ENCODE peak calls at places on chromosomes 12 and 14, in nine cellular contexts. R is NCI-H82; S is tibial nerve; J is SIG-M5; I is LHCN-M2; U is stimulated activated CD4-positive, alpha-beta T cell treated with anti-CD3 and anti-CD28 coated beads, Interleukin-2, amount 100 ng/mL, for 48 hours; V is stimulated activated CD8-positive, alpha-beta memory T cell treated with anti-CD3 and anti-CD28 coated beads, Interleukin-2, amount 100 ng/mL, for 48 hours; X is T-cell; K is memory B cell. C is an unnamed sample.

GRCh38 chr12:123271182-123271491 is 519 bp downstream of the CDK2AP1 start:
- DNase-seq in V (peak), K (peak), R (peak), S (peak), J (no peak), U (peak), X (peak), I (peak), C (peak)

GRCh38 chr12:50387972-50388478 is 8.4 kb downstream of the FAM186A start:
- DNase-seq in I (no peak), R (no peak), S (no peak), V (no peak), K (no peak), U (no peak), J (no peak), X (no peak), C (no peak)

GRCh38 chr12:15856097-15856982 is 25.8 kb upstream of the STRAP start:
- DNase-seq in I (peak), R (peak), S (peak), X (no peak), J (no peak), K (peak), U (peak), V (no peak), C (peak)

GRCh38 chr14:83706555-83706954 is 1823.4 kb upstream of the FLRT2 start:
- DNase-seq in I (peak), X (no peak), S (no peak), V (no peak), U (no peak), K (no peak), R (peak), J (no peak), C (no peak)

GRCh38 chr14:32073537-32074189 is 3.4 kb upstream of the ARHGAP5 start:
- DNase-seq in R (peak), X (peak), V (peak), S (peak), U (peak), I (peak), J (no peak), K (peak), C (no peak)

GRCh38 chr14:71686677-71687076 is 245.6 kb upstream of the RGS6 start:
- DNase-seq in R (no peak), J (no peak), S (peak), X (no peak), V (no peak), U (no peak), I (no peak), K (no peak), C (no peak)

GRCh38 chr12:113470871-113471618 is 626 bp downstream of the LHX5 start:
- DNase-seq in I (no peak), R (no peak), S (no peak), V (no peak), X (no peak), J (no peak), U (no peak), K (no peak), C (no peak)

GRCh38 chr12:78725951-78726550 is 138.5 kb upstream of the SYT1 start:
- DNase-seq in I (no peak), J (no peak), U (no peak), R (peak), S (no peak), X (no peak), V (no peak), K (no peak), C (no peak)

GRCh38 chr12:109687250-109687649 is 26.4 kb upstream of the FAM222A start:
- DNase-seq in I (no peak), U (no peak), X (no peak), K (no peak), R (no peak), S (no peak), J (no peak), V (no peak), C (no peak)

GRCh38 chr12:63821781-63822251 is 22.7 kb upstream of the SRGAP1 start:
- DNase-seq in X (no peak), V (no peak), K (no peak), I (no peak), R (no peak), U (no peak), S (no peak), J (no peak), C (no peak)

GRCh38 chr12:52790427-52791270 is 5.3 kb downstream of the KRT3 start:
- DNase-seq in X (no peak), V (no peak), K (no peak), I (no peak), U (no peak), J (no peak), S (no peak), R (no peak), C (no peak)

GRCh38 chr12:105467710-105468366 is 137.3 kb downstream of the C12orf75 start:
- DNase-seq in K (no peak), I (no peak), U (no peak), V (no peak), J (no peak), R (peak), X (no peak), S (no peak), C (no peak)

GRCh38 chr14:63295991-63296630 is 22.6 kb downstream of the GPHB5 start:
- DNase-seq in V (no peak), S (no peak), R (no peak), U (no peak), X (no peak), K (no peak), J (no peak), I (no peak), C (no peak)

GRCh38 chr14:23141706-23142467 is 22.8 kb upstream of the CEBPE start:
- DNase-seq in K (no peak), X (no peak), V (no peak), R (no peak), S (no peak), I (peak), J (no peak), U (no peak), C (no peak)

GRCh38 chr12:126369487-126370463 is 1304.5 kb downstream of the AACS start:
- DNase-seq in X (no peak), S (no peak), V (no peak), K (no peak), U (no peak), J (no peak), R (no peak), I (peak), C (no peak)

GRCh38 chr14:69335421-69335820 is 62.7 kb downstream of the ERH start:
- DNase-seq in I (no peak), R (no peak), J (no peak), S (no peak), U (no peak), K (no peak), X (no peak), V (no peak), C (no peak)

GRCh38 chr14:51547701-51548100 is 104.0 kb upstream of the FRMD6 start:
- DNase-seq in I (no peak), K (no peak), R (no peak), X (no peak), J (no peak), V (no peak), U (no peak), S (no peak), C (no peak)

GRCh38 chr14:23725980-23726746 is 90.0 kb downstream of the DHRS2 start:
- DNase-seq in K (no peak), V (no peak), X (no peak), U (no peak), J (no peak), R (no peak), I (peak), S (no peak), C (no peak)

GRCh38 chr12:7869137-7869536 is 3.6 kb downstream of the SLC2A14 start:
- DNase-seq in I (no peak), X (no peak), V (no peak), U (no peak), K (no peak), J (no peak), R (no peak), S (no peak), C (no peak)

GRCh38 chr12:113524495-113524894 is 52.8 kb upstream of the LHX5 start:
- DNase-seq in K (no peak), U (no peak), R (no peak), X (no peak), J (no peak), S (no peak), I (no peak), V (no peak), C (no peak)

C was measured in T-helper 2 cell.